ENCODE peak calls at places on chromosomes 6 and 20, in six cellular contexts. T is stimulated activated CD4-positive, alpha-beta T cell treated with anti-CD3 and anti-CD28 coated beads, Interleukin-4, amount 100 ng/mL, for 48 hours; J is NCI-H2081; N is osteoblast; E is cardiac muscle cell; A is EL. L is an unnamed sample.

GRCh38 chr20:46126440-46127056 is 8.4 kb downstream of the CD40 start:
- DNase-seq in T (no peak), J (no peak), N (no peak), E (no peak), A (no peak), L (no peak)

GRCh38 chr20:61251529-61252393 is at the start of gene CDH4:
- DNase-seq in T (no peak), J (no peak), N (no peak), E (peak), A (peak), L (peak)

GRCh38 chr20:63534427-63534830 is 2.7 kb downstream of the PTK6 start:
- DNase-seq in T (no peak), J (no peak), N (peak), E (no peak), A (no peak), L (no peak)

GRCh38 chr6:22025468-22026159 is 271.2 kb downstream of the PRL start:
- DNase-seq in T (no peak), J (no peak), N (no peak), E (peak), A (peak), L (no peak)

GRCh38 chr6:100311707-100312266 is 152.9 kb downstream of the SIM1 start:
- DNase-seq in T (no peak), J (no peak), N (no peak), E (no peak), A (peak), L (no peak)

GRCh38 chr20:63230800-63231268 is 4.9 kb upstream of the BIRC7 start:
- DNase-seq in T (no peak), J (no peak), N (peak), E (peak), A (peak), L (no peak)

GRCh38 chr6:431986-432385 is 40.4 kb downstream of the IRF4 start:
- DNase-seq in T (peak), J (no peak), N (no peak), E (no peak), A (no peak), L (no peak)

GRCh38 chr6:119395192-119395591 is 45.6 kb upstream of the MAN1A1 start:
- DNase-seq in T (no peak), J (no peak), N (peak), E (no peak), A (no peak), L (no peak)

GRCh38 chr6:158666637-158667359 is 16.9 kb downstream of the SYTL3 start:
- DNase-seq in T (no peak), J (no peak), N (peak), E (peak), A (no peak), L (peak)

GRCh38 chr20:49676581-49677291 is 36.9 kb downstream of the B4GALT5 start:
- DNase-seq in T (no peak), J (no peak), N (no peak), E (peak), A (peak), L (no peak)

GRCh38 chr6:157267109-157267611 is 56.2 kb downstream of the TMEM242 start:
- DNase-seq in T (no peak), J (no peak), N (peak), E (no peak), A (no peak), L (no peak)

L was measured in DMS79 treated with DMSO at 0.1 percent for 48 hours.